ENCODE peak calls at places on chromosomes 7 and 10, in five cellular contexts. M, Z, K, B and W are unnamed samples.

GRCh38 chr10:57314046-57314445 is 953.0 kb upstream of the ZWINT start:
- DNase-seq in M (no peak), K (no peak), Z (no peak), B (no peak), W (no peak)

GRCh38 chr7:137454169-137455166 is 110.9 kb upstream of the PTN start:
- DNase-seq in Z (peak; percentile 97), M (no peak), B (peak; percentile 73), K (no peak), W (peak; percentile 69)

GRCh38 chr10:23362879-23363787 is 18.5 kb upstream of the C10orf67 start:
- DNase-seq in Z (no peak), M (no peak), B (no peak), K (no peak), W (no peak)

GRCh38 chr10:42827201-42827600 is 44.6 kb downstream of the BMS1 start:
- DNase-seq in Z (no peak), M (no peak), B (no peak), K (no peak), W (no peak)

GRCh38 chr7:18689535-18689934 is 194.0 kb downstream of the HDAC9 start:
- DNase-seq in K (no peak), B (peak; percentile 23), M (no peak), Z (peak; percentile 9), W (no peak)

GRCh38 chr10:36469585-36469984 is 655.8 kb upstream of the ANKRD30A start:
- DNase-seq in K (no peak), M (no peak), B (peak; percentile 66), Z (peak; percentile 39), W (peak; percentile 88)

GRCh38 chr7:157544980-157545680 is 208.3 kb downstream of the DNAJB6 start:
- DNase-seq in Z (no peak), M (no peak), B (no peak), K (no peak), W (no peak)

GRCh38 chr7:95859434-95859833 is 87.1 kb downstream of the DYNC1I1 start:
- DNase-seq in B (peak; percentile 80), Z (peak; percentile 70), M (peak; percentile 42), K (no peak), W (peak; percentile 71)

GRCh38 chr10:86225098-86225782 is 141.4 kb downstream of the GRID1 start:
- DNase-seq in M (peak; percentile 0), K (no peak), Z (no peak), B (peak; percentile 92), W (peak; percentile 87)

GRCh38 chr10:49202266-49202665 is 14.1 kb upstream of the TMEM273 start:
- DNase-seq in Z (no peak), M (no peak), K (no peak), B (no peak), W (no peak)

GRCh38 chr7:28658392-28658791 is 246.1 kb downstream of the CREB5 start:
- DNase-seq in B (no peak), Z (no peak), M (no peak), K (no peak), W (no peak)

GRCh38 chr7:115135769-115136410 is 214.0 kb downstream of the MDFIC start:
- DNase-seq in Z (no peak), K (no peak), M (no peak), B (peak; percentile 41), W (no peak)

GRCh38 chr10:131840788-131841118 is 60.1 kb upstream of the PPP2R2D start:
- DNase-seq in Z (no peak), M (no peak), B (no peak), K (no peak), W (no peak)

GRCh38 chr7:149005427-149006344 is 22.6 kb downstream of the PDIA4 start:
- DNase-seq in K (peak; percentile 80), M (no peak), B (no peak), Z (peak; percentile 72), W (peak; percentile 76)

GRCh38 chr7:30212720-30213119 is 71.7 kb upstream of the ZNRF2 start:
- DNase-seq in K (no peak), Z (no peak), M (no peak), B (no peak), W (no peak)

GRCh38 chr10:130040817-130041330 is 69.8 kb downstream of the C10orf143 start:
- DNase-seq in Z (no peak), M (no peak), B (no peak), K (no peak), W (no peak)

GRCh38 chr7:106283831-106284515 is 810 bp downstream of the NAMPT start:
- DNase-seq in B (peak; percentile 28), M (no peak), K (peak; percentile 62), Z (peak; percentile 63), W (peak; percentile 68)

GRCh38 chr7:47088329-47089067 is 493.4 kb downstream of the TNS3 start:
- DNase-seq in B (peak; percentile 34), M (no peak), K (peak; percentile 45), Z (peak; percentile 69), W (peak; percentile 85)

GRCh38 chr7:17501461-17502208 is 203.2 kb downstream of the AHR start:
- DNase-seq in B (peak; percentile 61), K (no peak), Z (no peak), M (no peak), W (peak; percentile 70)

GRCh38 chr10:126497672-126498071 is 109.4 kb upstream of the ADAM12 start:
- DNase-seq in Z (no peak), B (no peak), M (no peak), K (no peak), W (no peak)

GRCh38 chr10:97124211-97124610 is 61.5 kb downstream of the SLIT1 start:
- DNase-seq in K (no peak), Z (no peak), B (no peak), M (no peak), W (no peak)

GRCh38 chr10:58625070-58625469 is 112.4 kb downstream of the BICC1 start:
- DNase-seq in Z (no peak), M (peak; percentile 69), K (no peak), B (peak; percentile 97), W (peak; percentile 90)

GRCh38 chr10:89164080-89164479 is 43.0 kb downstream of the CH25H start:
- DNase-seq in M (no peak), K (no peak), Z (no peak), B (no peak), W (no peak)
- H3K4me3 ChIP-seq in M (no peak overlapping the region), K (no peak overlapping the region), Z (no peak overlapping the region), B (no peak overlapping the region), W (peak overlapping the region; percentile 42)

GRCh38 chr10:102714621-102715455 is at the start of gene SFXN2:
- DNase-seq in K (peak; percentile 29), M (no peak), B (no peak), Z (no peak), W (peak; percentile 46)

GRCh38 chr10:102712843-102713242 is 1.4 kb downstream of the ARL3 start:
- DNase-seq in K (no peak), B (no peak), M (no peak), Z (no peak), W (peak; percentile 34)

GRCh38 chr10:102713814-102714620 is at the start of gene ARL3:
- DNase-seq in K (peak; percentile 98), Z (peak; percentile 99), B (peak; percentile 96), M (peak; percentile 97), W (peak; percentile 100)

GRCh38 chr10:102712089-102712488 is 2.1 kb downstream of the ARL3 start:
- DNase-seq in K (no peak), Z (no peak), M (no peak), B (no peak), W (no peak)

DNA sequence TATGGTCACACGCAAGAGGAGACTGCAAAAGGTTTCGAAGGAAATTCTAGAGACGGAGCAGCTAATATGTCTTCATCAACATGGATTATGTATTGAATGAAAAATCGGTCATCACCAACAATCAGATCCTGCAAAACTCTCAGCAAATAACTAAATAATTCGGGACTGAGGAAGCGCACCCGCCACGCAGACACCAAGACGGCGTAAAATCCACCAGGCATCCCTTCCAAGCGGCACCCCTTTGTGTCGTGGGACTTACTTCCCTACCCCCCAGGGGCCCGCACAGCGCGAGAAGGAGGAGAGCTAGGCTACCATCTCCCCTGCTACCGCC is 749 bp downstream of the ARL3 start:
- DNase-seq in Z (no peak), B (peak; percentile 68), M (no peak), K (no peak), W (no peak)
- H3K4me3 ChIP-seq in Z (peak overlapping the region; percentile 91), B (peak overlapping the region; percentile 82), M (peak overlapping the region; percentile 97), K (peak overlapping the region; percentile 75), W (peak overlapping the region; percentile 85)

GRCh38 chr10:119211625-119212441 is 4.5 kb downstream of the GRK5 start:
- DNase-seq in B (no peak), K (no peak), Z (peak; percentile 62), M (no peak), W (no peak)
- H3K4me3 ChIP-seq in B (peak overlapping the region; percentile 8), K (no peak overlapping the region), Z (peak overlapping the region; percentile 45), M (no peak overlapping the region), W (no peak overlapping the region)

DNA sequence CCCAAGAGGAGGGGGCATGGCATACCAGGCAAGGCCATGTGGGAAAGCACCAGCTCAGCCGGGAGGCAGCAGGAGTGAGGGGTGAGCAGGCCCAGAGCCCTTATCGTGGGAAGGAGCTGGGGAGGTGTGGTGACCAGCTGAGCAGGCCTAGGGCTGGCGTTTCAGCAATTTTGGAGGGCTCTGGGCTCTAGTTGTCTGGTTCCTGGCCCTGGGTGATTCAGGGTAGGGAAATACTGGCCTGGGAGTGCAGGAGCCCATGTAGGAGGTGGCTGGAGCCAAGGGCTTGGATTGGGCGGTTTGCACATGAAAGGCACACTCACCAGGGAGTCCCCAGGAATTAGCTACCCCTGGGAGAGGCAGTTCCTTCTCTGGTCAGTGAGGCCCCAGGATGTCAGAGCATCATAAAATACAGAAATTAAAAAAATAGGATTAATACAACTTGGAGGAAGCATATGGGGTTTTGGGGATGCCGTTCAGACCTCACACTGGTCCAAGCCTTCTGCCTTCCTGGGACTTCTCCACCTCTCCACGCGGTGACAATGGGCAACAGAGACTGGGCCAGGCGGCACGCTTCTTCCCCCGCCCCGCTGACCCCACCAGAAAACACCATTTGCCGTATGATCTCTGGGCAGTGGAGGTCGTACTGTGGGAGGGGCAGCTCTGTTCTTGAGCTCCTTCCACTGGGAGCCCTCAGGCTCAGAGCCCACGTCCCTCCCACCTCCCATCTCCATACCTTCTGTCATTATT is 133.1 kb upstream of the FAM20C start:
- DNase-seq in K (no peak), B (no peak), Z (no peak), M (no peak), W (no peak)
- H3K4me3 ChIP-seq in K (no peak overlapping the region), B (no peak overlapping the region), Z (no peak overlapping the region), M (no peak overlapping the region), W (no peak overlapping the region)

DNA sequence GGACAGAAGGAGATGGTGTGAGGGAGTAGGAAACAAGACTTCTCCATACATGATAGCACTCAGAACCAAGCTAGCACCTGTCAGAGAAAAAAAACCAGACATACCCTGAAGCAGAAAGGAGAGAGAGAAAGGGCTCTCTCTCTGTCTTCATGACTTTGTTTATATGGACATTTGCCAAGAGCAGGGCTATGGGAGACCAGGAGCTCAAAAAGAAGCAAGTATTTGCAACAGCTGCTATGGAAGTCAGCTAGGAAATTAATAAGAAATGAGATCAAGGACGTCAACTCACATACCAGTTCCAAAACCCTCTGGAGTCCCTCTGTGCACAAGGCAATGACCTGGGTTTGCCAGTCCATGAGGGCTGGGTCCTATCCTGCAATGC is 111.6 kb downstream of the SGMS1 start:
- DNase-seq in Z (no peak), B (peak; percentile 31), M (no peak), K (no peak), W (no peak)
- H3K4me3 ChIP-seq in Z (no peak overlapping the region), B (no peak overlapping the region), M (no peak overlapping the region), K (no peak overlapping the region), W (no peak overlapping the region)

GRCh38 chr10:6558272-6558671 is 21.8 kb downstream of the PRKCQ start:
- DNase-seq in K (no peak), Z (no peak), B (no peak), M (no peak), W (no peak)
- H3K4me3 ChIP-seq in K (no peak overlapping the region), Z (no peak overlapping the region), B (no peak overlapping the region), M (no peak overlapping the region), W (no peak overlapping the region)

GRCh38 chr10:68517188-68517587 is 10.1 kb downstream of the SLC25A16 start:
- DNase-seq in M (no peak), Z (no peak), B (no peak), K (no peak), W (peak; percentile 15)
- H3K4me3 ChIP-seq in M (no peak overlapping the region), Z (no peak overlapping the region), B (no peak overlapping the region), K (no peak overlapping the region), W (peak overlapping the region; percentile 24)